ENCODE peak calls at places on chromosome 12, in eight cellular contexts. One of them, this sample, is unnamed.

GRCh38 chr12:60101715-60102114 is 505.9 kb downstream of the SLC16A7 start:
- DNase-seq in stimulated activated CD8-positive, alpha-beta memory T cell treated with anti-CD3 and anti-CD28 coated beads, Interleukin-7, amount 100 ng/mL, for 4 hours: no peak
- DNase-seq in activated CD8-positive, alpha-beta memory T cell treated with anti-CD3 and anti-CD28 coated beads for 1 hour: no peak
- DNase-seq in SW480: no peak
- DNase-seq in T-helper 1 cell: no peak
- DNase-seq in right lobe of liver: no peak
- DNase-seq in LHCN-M2: peak
- DNase-seq in mucosa of gallbladder: no peak
- DNase-seq in this sample: no peak

GRCh38 chr12:4450551-4451112 is 5.0 kb upstream of the FGF6 start:
- DNase-seq in stimulated activated CD8-positive, alpha-beta memory T cell treated with anti-CD3 and anti-CD28 coated beads, Interleukin-7, amount 100 ng/mL, for 4 hours: no peak
- DNase-seq in activated CD8-positive, alpha-beta memory T cell treated with anti-CD3 and anti-CD28 coated beads for 1 hour: no peak
- DNase-seq in SW480: no peak
- DNase-seq in T-helper 1 cell: no peak
- DNase-seq in right lobe of liver: no peak
- DNase-seq in LHCN-M2: peak
- DNase-seq in mucosa of gallbladder: no peak
- DNase-seq in this sample: no peak

GRCh38 chr12:6703631-6704030 is 3.0 kb upstream of the PIANP start:
- DNase-seq in stimulated activated CD8-positive, alpha-beta memory T cell treated with anti-CD3 and anti-CD28 coated beads, Interleukin-7, amount 100 ng/mL, for 4 hours: no peak
- DNase-seq in activated CD8-positive, alpha-beta memory T cell treated with anti-CD3 and anti-CD28 coated beads for 1 hour: no peak
- DNase-seq in SW480: peak
- DNase-seq in T-helper 1 cell: no peak
- DNase-seq in right lobe of liver: no peak
- DNase-seq in LHCN-M2: peak
- DNase-seq in mucosa of gallbladder: no peak
- DNase-seq in this sample: no peak

GRCh38 chr12:3132636-3133409 is 55.6 kb downstream of the TSPAN9 start:
- DNase-seq in stimulated activated CD8-positive, alpha-beta memory T cell treated with anti-CD3 and anti-CD28 coated beads, Interleukin-7, amount 100 ng/mL, for 4 hours: no peak
- DNase-seq in activated CD8-positive, alpha-beta memory T cell treated with anti-CD3 and anti-CD28 coated beads for 1 hour: no peak
- DNase-seq in SW480: no peak
- DNase-seq in T-helper 1 cell: no peak
- DNase-seq in right lobe of liver: no peak
- DNase-seq in LHCN-M2: peak
- DNase-seq in mucosa of gallbladder: no peak
- DNase-seq in this sample: no peak

GRCh38 chr12:108310489-108310888 is 28.6 kb downstream of the CMKLR1 start:
- DNase-seq in stimulated activated CD8-positive, alpha-beta memory T cell treated with anti-CD3 and anti-CD28 coated beads, Interleukin-7, amount 100 ng/mL, for 4 hours: no peak
- DNase-seq in activated CD8-positive, alpha-beta memory T cell treated with anti-CD3 and anti-CD28 coated beads for 1 hour: no peak
- DNase-seq in SW480: no peak
- DNase-seq in T-helper 1 cell: no peak
- DNase-seq in right lobe of liver: no peak
- DNase-seq in LHCN-M2: peak
- DNase-seq in mucosa of gallbladder: no peak
- DNase-seq in this sample: no peak

GRCh38 chr12:118034429-118035193 is 18.1 kb downstream of the RFC5 start:
- DNase-seq in stimulated activated CD8-positive, alpha-beta memory T cell treated with anti-CD3 and anti-CD28 coated beads, Interleukin-7, amount 100 ng/mL, for 4 hours: no peak
- DNase-seq in activated CD8-positive, alpha-beta memory T cell treated with anti-CD3 and anti-CD28 coated beads for 1 hour: no peak
- DNase-seq in SW480: peak
- DNase-seq in T-helper 1 cell: no peak
- DNase-seq in right lobe of liver: no peak
- DNase-seq in LHCN-M2: peak
- DNase-seq in mucosa of gallbladder: peak
- DNase-seq in this sample: peak

GRCh38 chr12:91432079-91432478 is 249.5 kb upstream of the DCN start:
- DNase-seq in stimulated activated CD8-positive, alpha-beta memory T cell treated with anti-CD3 and anti-CD28 coated beads, Interleukin-7, amount 100 ng/mL, for 4 hours: no peak
- DNase-seq in activated CD8-positive, alpha-beta memory T cell treated with anti-CD3 and anti-CD28 coated beads for 1 hour: no peak
- DNase-seq in SW480: no peak
- DNase-seq in T-helper 1 cell: no peak
- DNase-seq in right lobe of liver: no peak
- DNase-seq in LHCN-M2: peak
- DNase-seq in mucosa of gallbladder: no peak
- DNase-seq in this sample: no peak

GRCh38 chr12:12564911-12565310 is 2.2 kb upstream of the DUSP16 start:
- DNase-seq in stimulated activated CD8-positive, alpha-beta memory T cell treated with anti-CD3 and anti-CD28 coated beads, Interleukin-7, amount 100 ng/mL, for 4 hours: no peak
- DNase-seq in activated CD8-positive, alpha-beta memory T cell treated with anti-CD3 and anti-CD28 coated beads for 1 hour: no peak
- DNase-seq in SW480: no peak
- DNase-seq in T-helper 1 cell: no peak
- DNase-seq in right lobe of liver: no peak
- DNase-seq in LHCN-M2: no peak
- DNase-seq in mucosa of gallbladder: no peak
- DNase-seq in this sample: no peak

GRCh38 chr12:6691473-6691872 is 2.3 kb upstream of the ZNF384 start:
- DNase-seq in stimulated activated CD8-positive, alpha-beta memory T cell treated with anti-CD3 and anti-CD28 coated beads, Interleukin-7, amount 100 ng/mL, for 4 hours: no peak
- DNase-seq in activated CD8-positive, alpha-beta memory T cell treated with anti-CD3 and anti-CD28 coated beads for 1 hour: no peak
- DNase-seq in SW480: no peak
- DNase-seq in T-helper 1 cell: no peak
- DNase-seq in right lobe of liver: no peak
- DNase-seq in LHCN-M2: peak
- DNase-seq in mucosa of gallbladder: no peak
- DNase-seq in this sample: no peak

GRCh38 chr12:96103067-96103650 is 67.8 kb upstream of the LTA4H start:
- DNase-seq in stimulated activated CD8-positive, alpha-beta memory T cell treated with anti-CD3 and anti-CD28 coated beads, Interleukin-7, amount 100 ng/mL, for 4 hours: no peak
- DNase-seq in activated CD8-positive, alpha-beta memory T cell treated with anti-CD3 and anti-CD28 coated beads for 1 hour: no peak
- DNase-seq in SW480: no peak
- DNase-seq in T-helper 1 cell: no peak
- DNase-seq in right lobe of liver: no peak
- DNase-seq in LHCN-M2: no peak
- DNase-seq in mucosa of gallbladder: no peak
- DNase-seq in this sample: no peak

GRCh38 chr12:50066402-50066801 is 9.0 kb downstream of the ASIC1 start:
- DNase-seq in stimulated activated CD8-positive, alpha-beta memory T cell treated with anti-CD3 and anti-CD28 coated beads, Interleukin-7, amount 100 ng/mL, for 4 hours: no peak
- DNase-seq in activated CD8-positive, alpha-beta memory T cell treated with anti-CD3 and anti-CD28 coated beads for 1 hour: no peak
- DNase-seq in SW480: no peak
- DNase-seq in T-helper 1 cell: no peak
- DNase-seq in right lobe of liver: no peak
- DNase-seq in LHCN-M2: peak
- DNase-seq in mucosa of gallbladder: no peak
- DNase-seq in this sample: no peak

GRCh38 chr12:48193623-48194022 is 9.5 kb downstream of the OR10AD1 start:
- DNase-seq in stimulated activated CD8-positive, alpha-beta memory T cell treated with anti-CD3 and anti-CD28 coated beads, Interleukin-7, amount 100 ng/mL, for 4 hours: no peak
- DNase-seq in activated CD8-positive, alpha-beta memory T cell treated with anti-CD3 and anti-CD28 coated beads for 1 hour: no peak
- DNase-seq in SW480: no peak
- DNase-seq in T-helper 1 cell: no peak
- DNase-seq in right lobe of liver: no peak
- DNase-seq in LHCN-M2: no peak
- DNase-seq in mucosa of gallbladder: no peak
- DNase-seq in this sample: no peak

GRCh38 chr12:71556881-71557280 is 106.8 kb downstream of the ZFC3H1 start:
- DNase-seq in stimulated activated CD8-positive, alpha-beta memory T cell treated with anti-CD3 and anti-CD28 coated beads, Interleukin-7, amount 100 ng/mL, for 4 hours: no peak
- DNase-seq in activated CD8-positive, alpha-beta memory T cell treated with anti-CD3 and anti-CD28 coated beads for 1 hour: no peak
- DNase-seq in SW480: peak
- DNase-seq in T-helper 1 cell: no peak
- DNase-seq in right lobe of liver: no peak
- DNase-seq in LHCN-M2: peak
- DNase-seq in mucosa of gallbladder: no peak
- DNase-seq in this sample: no peak

GRCh38 chr12:133165776-133166175 is 15.5 kb upstream of the ZNF268 start:
- DNase-seq in stimulated activated CD8-positive, alpha-beta memory T cell treated with anti-CD3 and anti-CD28 coated beads, Interleukin-7, amount 100 ng/mL, for 4 hours: no peak
- DNase-seq in activated CD8-positive, alpha-beta memory T cell treated with anti-CD3 and anti-CD28 coated beads for 1 hour: no peak
- DNase-seq in SW480: no peak
- DNase-seq in T-helper 1 cell: no peak
- DNase-seq in right lobe of liver: no peak
- DNase-seq in LHCN-M2: no peak
- DNase-seq in mucosa of gallbladder: no peak
- DNase-seq in this sample: no peak

GRCh38 chr12:120236124-120236398 is 29.5 kb downstream of the PXN start:
- DNase-seq in stimulated activated CD8-positive, alpha-beta memory T cell treated with anti-CD3 and anti-CD28 coated beads, Interleukin-7, amount 100 ng/mL, for 4 hours: no peak
- DNase-seq in activated CD8-positive, alpha-beta memory T cell treated with anti-CD3 and anti-CD28 coated beads for 1 hour: no peak
- DNase-seq in SW480: no peak
- DNase-seq in T-helper 1 cell: no peak
- DNase-seq in right lobe of liver: no peak
- DNase-seq in LHCN-M2: peak
- DNase-seq in mucosa of gallbladder: no peak
- DNase-seq in this sample: no peak

GRCh38 chr12:45509187-45509586 is 220.3 kb upstream of the ARID2 start:
- DNase-seq in stimulated activated CD8-positive, alpha-beta memory T cell treated with anti-CD3 and anti-CD28 coated beads, Interleukin-7, amount 100 ng/mL, for 4 hours: peak
- DNase-seq in activated CD8-positive, alpha-beta memory T cell treated with anti-CD3 and anti-CD28 coated beads for 1 hour: no peak
- DNase-seq in SW480: peak
- DNase-seq in T-helper 1 cell: no peak
- DNase-seq in right lobe of liver: no peak
- DNase-seq in LHCN-M2: no peak
- DNase-seq in mucosa of gallbladder: no peak
- DNase-seq in this sample: no peak

GRCh38 chr12:49750027-49750977 is 8.9 kb downstream of the TMBIM6 start:
- DNase-seq in stimulated activated CD8-positive, alpha-beta memory T cell treated with anti-CD3 and anti-CD28 coated beads, Interleukin-7, amount 100 ng/mL, for 4 hours: peak
- DNase-seq in activated CD8-positive, alpha-beta memory T cell treated with anti-CD3 and anti-CD28 coated beads for 1 hour: no peak
- DNase-seq in SW480: peak
- DNase-seq in T-helper 1 cell: no peak
- DNase-seq in right lobe of liver: no peak
- DNase-seq in LHCN-M2: peak
- DNase-seq in mucosa of gallbladder: no peak
- DNase-seq in this sample: no peak

GRCh38 chr12:111754671-111755070 is 12.1 kb upstream of the ALDH2 start:
- DNase-seq in stimulated activated CD8-positive, alpha-beta memory T cell treated with anti-CD3 and anti-CD28 coated beads, Interleukin-7, amount 100 ng/mL, for 4 hours: no peak
- DNase-seq in activated CD8-positive, alpha-beta memory T cell treated with anti-CD3 and anti-CD28 coated beads for 1 hour: no peak
- DNase-seq in SW480: no peak
- DNase-seq in T-helper 1 cell: no peak
- DNase-seq in right lobe of liver: no peak
- DNase-seq in LHCN-M2: no peak
- DNase-seq in mucosa of gallbladder: no peak
- DNase-seq in this sample: no peak

GRCh38 chr12:15163577-15163976 is 57.6 kb downstream of the RERG start:
- DNase-seq in stimulated activated CD8-positive, alpha-beta memory T cell treated with anti-CD3 and anti-CD28 coated beads, Interleukin-7, amount 100 ng/mL, for 4 hours: no peak
- DNase-seq in activated CD8-positive, alpha-beta memory T cell treated with anti-CD3 and anti-CD28 coated beads for 1 hour: no peak
- DNase-seq in SW480: no peak
- DNase-seq in T-helper 1 cell: no peak
- DNase-seq in right lobe of liver: no peak
- DNase-seq in LHCN-M2: peak
- DNase-seq in mucosa of gallbladder: no peak
- DNase-seq in this sample: no peak

GRCh38 chr12:65911321-65911720 is 87.0 kb downstream of the HMGA2 start:
- DNase-seq in stimulated activated CD8-positive, alpha-beta memory T cell treated with anti-CD3 and anti-CD28 coated beads, Interleukin-7, amount 100 ng/mL, for 4 hours: no peak
- DNase-seq in activated CD8-positive, alpha-beta memory T cell treated with anti-CD3 and anti-CD28 coated beads for 1 hour: no peak
- DNase-seq in SW480: no peak
- DNase-seq in T-helper 1 cell: no peak
- DNase-seq in right lobe of liver: no peak
- DNase-seq in LHCN-M2: peak
- DNase-seq in mucosa of gallbladder: peak
- DNase-seq in this sample: no peak

GRCh38 chr12:24079083-24079482 is 129.6 kb upstream of the SOX5 start:
- DNase-seq in stimulated activated CD8-positive, alpha-beta memory T cell treated with anti-CD3 and anti-CD28 coated beads, Interleukin-7, amount 100 ng/mL, for 4 hours: no peak
- DNase-seq in activated CD8-positive, alpha-beta memory T cell treated with anti-CD3 and anti-CD28 coated beads for 1 hour: no peak
- DNase-seq in SW480: no peak
- DNase-seq in T-helper 1 cell: no peak
- DNase-seq in right lobe of liver: no peak
- DNase-seq in LHCN-M2: no peak
- DNase-seq in mucosa of gallbladder: no peak
- DNase-seq in this sample: no peak

GRCh38 chr12:114064497-114064896 is 98.4 kb upstream of the RBM19 start:
- DNase-seq in stimulated activated CD8-positive, alpha-beta memory T cell treated with anti-CD3 and anti-CD28 coated beads, Interleukin-7, amount 100 ng/mL, for 4 hours: no peak
- DNase-seq in activated CD8-positive, alpha-beta memory T cell treated with anti-CD3 and anti-CD28 coated beads for 1 hour: no peak
- DNase-seq in SW480: no peak
- DNase-seq in T-helper 1 cell: no peak
- DNase-seq in right lobe of liver: no peak
- DNase-seq in LHCN-M2: no peak
- DNase-seq in mucosa of gallbladder: no peak
- DNase-seq in this sample: no peak

GRCh38 chr12:49661191-49661590 is 37.8 kb downstream of the PRPF40B start:
- DNase-seq in stimulated activated CD8-positive, alpha-beta memory T cell treated with anti-CD3 and anti-CD28 coated beads, Interleukin-7, amount 100 ng/mL, for 4 hours: no peak
- DNase-seq in activated CD8-positive, alpha-beta memory T cell treated with anti-CD3 and anti-CD28 coated beads for 1 hour: no peak
- DNase-seq in SW480: no peak
- DNase-seq in T-helper 1 cell: no peak
- DNase-seq in right lobe of liver: no peak
- DNase-seq in LHCN-M2: no peak
- DNase-seq in mucosa of gallbladder: no peak
- DNase-seq in this sample: no peak

GRCh38 chr12:8065991-8066594 is at the start of gene C3AR1:
- DNase-seq in stimulated activated CD8-positive, alpha-beta memory T cell treated with anti-CD3 and anti-CD28 coated beads, Interleukin-7, amount 100 ng/mL, for 4 hours: peak
- DNase-seq in activated CD8-positive, alpha-beta memory T cell treated with anti-CD3 and anti-CD28 coated beads for 1 hour: no peak
- DNase-seq in SW480: peak
- DNase-seq in T-helper 1 cell: peak
- DNase-seq in right lobe of liver: no peak
- DNase-seq in LHCN-M2: peak
- DNase-seq in mucosa of gallbladder: no peak
- DNase-seq in this sample: no peak

GRCh38 chr12:69994593-69995222 is 169.7 kb downstream of the MYRFL start:
- DNase-seq in stimulated activated CD8-positive, alpha-beta memory T cell treated with anti-CD3 and anti-CD28 coated beads, Interleukin-7, amount 100 ng/mL, for 4 hours: no peak
- DNase-seq in activated CD8-positive, alpha-beta memory T cell treated with anti-CD3 and anti-CD28 coated beads for 1 hour: no peak
- DNase-seq in SW480: no peak
- DNase-seq in T-helper 1 cell: no peak
- DNase-seq in right lobe of liver: no peak
- DNase-seq in LHCN-M2: no peak
- DNase-seq in mucosa of gallbladder: peak
- DNase-seq in this sample: no peak

GRCh38 chr12:53483225-53483978 is 15.9 kb downstream of the MAP3K12 start:
- DNase-seq in stimulated activated CD8-positive, alpha-beta memory T cell treated with anti-CD3 and anti-CD28 coated beads, Interleukin-7, amount 100 ng/mL, for 4 hours: no peak
- DNase-seq in activated CD8-positive, alpha-beta memory T cell treated with anti-CD3 and anti-CD28 coated beads for 1 hour: no peak
- DNase-seq in SW480: no peak
- DNase-seq in T-helper 1 cell: no peak
- DNase-seq in right lobe of liver: no peak
- DNase-seq in LHCN-M2: no peak
- DNase-seq in mucosa of gallbladder: no peak
- DNase-seq in this sample: no peak

GRCh38 chr12:109738209-109738608 is 24.6 kb downstream of the FAM222A start:
- DNase-seq in stimulated activated CD8-positive, alpha-beta memory T cell treated with anti-CD3 and anti-CD28 coated beads, Interleukin-7, amount 100 ng/mL, for 4 hours: no peak
- DNase-seq in activated CD8-positive, alpha-beta memory T cell treated with anti-CD3 and anti-CD28 coated beads for 1 hour: no peak
- DNase-seq in SW480: no peak
- DNase-seq in T-helper 1 cell: no peak
- DNase-seq in right lobe of liver: no peak
- DNase-seq in LHCN-M2: no peak
- DNase-seq in mucosa of gallbladder: no peak
- DNase-seq in this sample: no peak

GRCh38 chr12:107320031-107320928 is 226.9 kb upstream of the CRY1 start:
- DNase-seq in stimulated activated CD8-positive, alpha-beta memory T cell treated with anti-CD3 and anti-CD28 coated beads, Interleukin-7, amount 100 ng/mL, for 4 hours: peak
- DNase-seq in activated CD8-positive, alpha-beta memory T cell treated with anti-CD3 and anti-CD28 coated beads for 1 hour: no peak
- DNase-seq in SW480: peak
- DNase-seq in T-helper 1 cell: peak
- DNase-seq in right lobe of liver: peak
- DNase-seq in LHCN-M2: no peak
- DNase-seq in mucosa of gallbladder: no peak
- DNase-seq in this sample: peak

This sample was measured in NCI-H1092 treated with DMSO at 0.1 percent for 48 hours.